ENCODE peak calls at places on chromosome 22, in nine cellular contexts. J, U, E, D, R, L, B, P and F are unnamed samples.

GRCh38 chr22:46810856-46811786 is 48.7 kb downstream of the TBC1D22A start:
- DNase-seq in J (no peak), U (no peak), E (peak; percentile 28), D (no peak), R (no peak), L (no peak), B (no peak), P (no peak), F (no peak)

GRCh38 chr22:39135092-39135896 is 17.2 kb downstream of the CBX7 start:
- DNase-seq in J (peak; percentile 77), U (peak; percentile 77), E (peak; percentile 40), D (peak; percentile 69), R (no peak), L (no peak), B (peak; percentile 89), P (peak; percentile 48), F (peak; percentile 59)

GRCh38 chr22:46972901-46973831 is 210.7 kb downstream of the TBC1D22A start:
- DNase-seq in J (no peak), U (no peak), E (no peak), D (no peak), R (no peak), L (no peak), B (peak; percentile 58), P (no peak), F (no peak)

GRCh38 chr22:37195921-37196320 is 7.9 kb upstream of the C1QTNF6 start:
- DNase-seq in J (no peak), U (no peak), E (peak; percentile 32), D (no peak), R (peak; percentile 16), L (no peak), B (no peak), P (peak; percentile 55), F (peak; percentile 65)

GRCh38 chr22:26474687-26475086 is 8.9 kb downstream of the HPS4 start:
- DNase-seq in J (no peak), U (no peak), E (no peak), D (no peak), R (no peak), L (no peak), B (no peak), P (no peak), F (no peak)

GRCh38 chr22:34414467-34415440 is 494.5 kb upstream of the LARGE1 start:
- DNase-seq in J (peak; percentile 79), U (peak; percentile 92), E (no peak), D (peak; percentile 56), R (no peak), L (peak; percentile 74), B (no peak), P (peak; percentile 1), F (peak; percentile 51)

GRCh38 chr22:22877523-22878210 is 9.9 kb upstream of the IGLL5 start:
- DNase-seq in J (peak; percentile 83), U (peak; percentile 78), E (no peak), D (peak; percentile 77), R (peak; percentile 45), L (peak; percentile 74), B (no peak), P (peak; percentile 76), F (peak; percentile 54)

GRCh38 chr22:44890416-44891292 is 119.2 kb downstream of the PHF21B start:
- DNase-seq in J (no peak), U (no peak), E (peak; percentile 48), D (peak; percentile 37), R (no peak), L (no peak), B (no peak), P (no peak), F (no peak)

GRCh38 chr22:45268167-45268957 is 16.4 kb upstream of the UPK3A start:
- DNase-seq in J (peak; percentile 81), U (peak; percentile 78), E (no peak), D (no peak), R (no peak), L (peak; percentile 34), B (no peak), P (peak; percentile 21), F (peak; percentile 26)

GRCh38 chr22:44878483-44879300 is 126.3 kb downstream of the ARHGAP8 start:
- DNase-seq in J (no peak), U (no peak), E (peak; percentile 50), D (no peak), R (no peak), L (no peak), B (peak; percentile 52), P (no peak), F (no peak)

GRCh38 chr22:26681395-26681821 is 24.0 kb downstream of the MIAT start:
- DNase-seq in J (peak; percentile 27), U (peak; percentile 32), E (peak; percentile 53), D (peak; percentile 93), R (peak; percentile 67), L (no peak), B (no peak), P (peak; percentile 96), F (no peak)

GRCh38 chr22:38353142-38353629 is 36.0 kb upstream of the CSNK1E start:
- DNase-seq in J (peak; percentile 77), U (peak; percentile 75), E (peak; percentile 81), D (no peak), R (peak; percentile 27), L (peak; percentile 65), B (peak; percentile 80), P (peak; percentile 61), F (peak; percentile 51)

GRCh38 chr22:29150701-29151100 is 55.0 kb upstream of the EMID1 start:
- DNase-seq in J (no peak), U (no peak), E (peak; percentile 28), D (no peak), R (no peak), L (no peak), B (peak; percentile 33), P (no peak), F (no peak)

GRCh38 chr22:44003776-44004460 is 20.2 kb upstream of the PARVB start:
- DNase-seq in J (no peak), U (no peak), E (no peak), D (no peak), R (no peak), L (peak; percentile 52), B (no peak), P (no peak), F (no peak)

GRCh38 chr22:46119093-46119728 is 31.1 kb upstream of the PPARA start:
- DNase-seq in J (no peak), U (no peak), E (no peak), D (no peak), R (no peak), L (no peak), B (no peak), P (no peak), F (no peak)

GRCh38 chr22:19909350-19910179 is 32.0 kb upstream of the COMT start:
- DNase-seq in J (peak; percentile 93), U (peak; percentile 91), E (peak; percentile 86), D (peak; percentile 87), R (peak; percentile 73), L (peak; percentile 92), B (peak; percentile 90), P (peak; percentile 85), F (peak; percentile 66)

GRCh38 chr22:41252365-41252764 is 11.6 kb upstream of the CHADL start:
- DNase-seq in J (no peak), U (no peak), E (no peak), D (no peak), R (no peak), L (no peak), B (no peak), P (no peak), F (no peak)

GRCh38 chr22:41248314-41248713 is 7.6 kb upstream of the CHADL start:
- DNase-seq in J (no peak), U (no peak), E (no peak), D (no peak), R (no peak), L (no peak), B (no peak), P (no peak), F (no peak)

GRCh38 chr22:41249442-41249841 is 8.7 kb upstream of the CHADL start:
- DNase-seq in J (no peak), U (no peak), E (no peak), D (no peak), R (no peak), L (no peak), B (no peak), P (no peak), F (no peak)

GRCh38 chr22:41248758-41249157 is 8.0 kb upstream of the CHADL start:
- DNase-seq in J (no peak), U (no peak), E (no peak), D (no peak), R (no peak), L (no peak), B (no peak), P (no peak), F (no peak)

GRCh38 chr22:41250127-41250526 is 9.4 kb upstream of the CHADL start:
- DNase-seq in J (no peak), U (no peak), E (no peak), D (no peak), R (no peak), L (no peak), B (no peak), P (no peak), F (no peak)
- H3K36me3 ChIP-seq in J (peaks cover 95% of the 10 kb centered on the region), U (no peaks in the 10 kb centered on the region), E (peaks cover 96% of the 10 kb centered on the region), D (peaks cover 100% of the 10 kb centered on the region), R (peaks cover 84% of the 10 kb centered on the region), L (no peaks in the 10 kb centered on the region), B (peaks cover 64% of the 10 kb centered on the region), P (peaks cover 49% of the 10 kb centered on the region), F (peaks cover 96% of the 10 kb centered on the region)

DNA sequence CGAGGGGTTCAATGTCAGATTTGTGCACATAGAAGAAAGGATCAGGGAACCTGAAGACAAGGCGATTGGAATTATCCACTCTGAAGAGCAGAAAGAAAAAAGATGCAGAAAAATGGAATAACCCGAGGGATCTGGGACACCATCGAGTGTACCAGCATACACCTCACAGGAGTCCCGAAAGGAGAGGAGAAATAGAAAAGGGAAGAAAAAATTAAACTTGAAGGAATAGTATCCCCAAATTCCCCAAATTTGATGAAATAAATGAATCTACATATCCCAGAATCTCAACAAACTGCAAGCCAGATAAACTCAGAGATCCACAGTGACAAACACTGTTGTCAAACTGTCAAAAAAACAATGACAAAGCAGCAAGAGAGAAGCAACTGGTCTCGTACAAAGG is 21.4 kb downstream of the IL17REL start:
- DNase-seq in J (no peak), U (no peak), E (no peak), D (no peak), R (no peak), L (no peak), B (no peak), P (no peak), F (no peak)
- H3K27me3 ChIP-seq in J (no peaks in the 10 kb centered on the region), U (no peaks in the 10 kb centered on the region), E (peaks cover 8% of the 10 kb centered on the region), D (no peaks in the 10 kb centered on the region), R (no peaks in the 10 kb centered on the region), L (no peaks in the 10 kb centered on the region), B (no peaks in the 10 kb centered on the region), P (peaks cover 4% of the 10 kb centered on the region), F (no peaks in the 10 kb centered on the region)

GRCh38 chr22:48257690-48258065 is 1495.2 kb downstream of the TBC1D22A start:
- DNase-seq in J (no peak), U (no peak), E (peak; percentile 23), D (no peak), R (no peak), L (no peak), B (no peak), P (no peak), F (no peak)
- H3K4me3 ChIP-seq in J (no peak overlapping the region), U (no peak overlapping the region), E (no peak overlapping the region), D (no peak overlapping the region), R (no peak overlapping the region), L (no peak overlapping the region), B (no peak overlapping the region), P (no peak overlapping the region), F (no peak overlapping the region)

DNA sequence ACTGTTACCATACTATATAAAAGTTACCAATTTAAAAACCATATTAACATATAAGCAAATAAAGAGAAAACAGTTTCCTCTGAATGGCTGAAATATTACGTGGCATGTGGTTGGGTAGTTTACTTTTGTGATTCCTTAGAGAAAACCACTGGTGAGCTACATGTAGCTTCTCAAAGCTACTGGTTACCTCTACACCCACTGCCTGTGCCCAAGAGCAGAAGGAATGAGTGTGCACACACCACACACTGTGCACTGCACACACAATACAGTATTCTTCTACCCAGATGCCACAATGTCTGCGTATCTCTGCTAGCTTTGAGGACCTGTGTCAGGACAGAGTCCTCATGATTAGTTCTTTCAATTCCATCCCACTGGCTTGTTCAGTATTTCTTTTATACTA is 25.5 kb upstream of the YPEL1 start:
- DNase-seq in J (no peak), U (no peak), E (no peak), D (no peak), R (peak; percentile 88), L (no peak), B (no peak), P (no peak), F (no peak)
- H3K36me3 ChIP-seq in J (peaks cover 49% of the 10 kb centered on the region), U (peaks cover 3% of the 10 kb centered on the region), E (peaks cover 58% of the 10 kb centered on the region), D (peaks cover 53% of the 10 kb centered on the region), R (peaks cover 34% of the 10 kb centered on the region), L (no peaks in the 10 kb centered on the region), B (peaks cover 42% of the 10 kb centered on the region), P (peaks cover 39% of the 10 kb centered on the region), F (peaks cover 53% of the 10 kb centered on the region)